ENCODE peak calls at places on chromosomes 16 and 17, in five cellular contexts. One of them, this sample, is unnamed.

GRCh38 chr16:56927471-56927870 is 4.5 kb upstream of the HERPUD1 start:
- DNase-seq in mucosa of descending colon: no peak
- DNase-seq in astrocyte of the cerebellum: no peak
- DNase-seq in IMR-90: no peak
- DNase-seq in BJ: no peak
- DNase-seq in this sample: no peak

GRCh38 chr16:27402964-27403600 is 1.1 kb downstream of the IL21R start:
- DNase-seq in astrocyte of the cerebellum: no peak
- DNase-seq in BJ: no peak
- DNase-seq in mucosa of descending colon: no peak
- DNase-seq in IMR-90: no peak
- DNase-seq in this sample: no peak

GRCh38 chr17:42190491-42191180 is 3.7 kb downstream of the GHDC start:
- DNase-seq in BJ: no peak
- DNase-seq in astrocyte of the cerebellum: no peak
- DNase-seq in IMR-90: no peak
- DNase-seq in mucosa of descending colon: no peak
- DNase-seq in this sample: no peak

GRCh38 chr16:9447195-9447551 is 355.7 kb downstream of the HAPSTR1 start:
- DNase-seq in BJ: no peak
- DNase-seq in mucosa of descending colon: no peak
- DNase-seq in IMR-90: no peak
- DNase-seq in astrocyte of the cerebellum: no peak
- DNase-seq in this sample: no peak

GRCh38 chr16:88690341-88691128 is 4.2 kb upstream of the SNAI3 start:
- DNase-seq in IMR-90: no peak
- DNase-seq in mucosa of descending colon: no peak
- DNase-seq in astrocyte of the cerebellum: no peak
- DNase-seq in BJ: no peak
- DNase-seq in this sample: no peak

GRCh38 chr17:74861554-74862107 is 1.9 kb upstream of the GRIN2C start:
- DNase-seq in BJ: no peak
- DNase-seq in astrocyte of the cerebellum: no peak
- DNase-seq in IMR-90: no peak
- DNase-seq in mucosa of descending colon: no peak
- DNase-seq in this sample: no peak

GRCh38 chr17:3843935-3844516 is 2.0 kb downstream of the NCBP3 start:
- DNase-seq in mucosa of descending colon: peak
- DNase-seq in astrocyte of the cerebellum: no peak
- DNase-seq in BJ: no peak
- DNase-seq in IMR-90: no peak
- DNase-seq in this sample: no peak

GRCh38 chr16:50133214-50133613 is 19.9 kb upstream of the TENT4B start:
- DNase-seq in BJ: no peak
- DNase-seq in astrocyte of the cerebellum: no peak
- DNase-seq in IMR-90: no peak
- DNase-seq in mucosa of descending colon: no peak
- DNase-seq in this sample: no peak

GRCh38 chr16:86680137-86680536 is 101.8 kb downstream of the FOXL1 start:
- DNase-seq in IMR-90: peak
- DNase-seq in mucosa of descending colon: no peak
- DNase-seq in BJ: peak
- DNase-seq in astrocyte of the cerebellum: peak
- DNase-seq in this sample: peak

GRCh38 chr16:21183995-21184394 is 25.5 kb downstream of the LDAF1 start:
- DNase-seq in mucosa of descending colon: no peak
- DNase-seq in astrocyte of the cerebellum: no peak
- DNase-seq in IMR-90: no peak
- DNase-seq in BJ: no peak
- DNase-seq in this sample: no peak

GRCh38 chr16:83329466-83329865 is 478.3 kb upstream of the HSBP1 start:
- DNase-seq in IMR-90: no peak
- DNase-seq in astrocyte of the cerebellum: no peak
- DNase-seq in mucosa of descending colon: no peak
- DNase-seq in BJ: no peak
- DNase-seq in this sample: no peak

GRCh38 chr16:83330251-83330650 is 477.5 kb upstream of the HSBP1 start:
- DNase-seq in astrocyte of the cerebellum: no peak
- DNase-seq in BJ: no peak
- DNase-seq in IMR-90: no peak
- DNase-seq in mucosa of descending colon: no peak
- DNase-seq in this sample: no peak

GRCh38 chr16:83328936-83329335 is 478.8 kb upstream of the HSBP1 start:
- DNase-seq in mucosa of descending colon: no peak
- DNase-seq in astrocyte of the cerebellum: no peak
- DNase-seq in IMR-90: no peak
- DNase-seq in BJ: no peak
- DNase-seq in this sample: no peak
- TF ChIP-seq CTCF in mucosa of descending colon: no peak
- TF ChIP-seq CTCF in astrocyte of the cerebellum: no peak
- TF ChIP-seq CTCF in IMR-90: no peak
- TF ChIP-seq CTCF in BJ: no peak
- TF ChIP-seq CTCF in this sample: no peak

GRCh38 chr16:29815793-29816693 is at the start of gene PAGR1:
- DNase-seq in IMR-90: peak
- DNase-seq in mucosa of descending colon: peak
- DNase-seq in astrocyte of the cerebellum: peak
- DNase-seq in BJ: peak
- DNase-seq in this sample: peak
- TF ChIP-seq CTCF in IMR-90: peak
- TF ChIP-seq CTCF in mucosa of descending colon: peak
- TF ChIP-seq CTCF in astrocyte of the cerebellum: peak
- TF ChIP-seq CTCF in BJ: peak
- TF ChIP-seq CTCF in this sample: peak

GRCh38 chr16:48681520-48681919 is 71.5 kb upstream of the N4BP1 start:
- DNase-seq in astrocyte of the cerebellum: no peak
- DNase-seq in mucosa of descending colon: no peak
- DNase-seq in IMR-90: no peak
- DNase-seq in BJ: no peak
- DNase-seq in this sample: no peak
- TF ChIP-seq CTCF in astrocyte of the cerebellum: no peak
- TF ChIP-seq CTCF in mucosa of descending colon: no peak
- TF ChIP-seq CTCF in IMR-90: no peak
- TF ChIP-seq CTCF in BJ: no peak
- TF ChIP-seq CTCF in this sample: no peak

DNA sequence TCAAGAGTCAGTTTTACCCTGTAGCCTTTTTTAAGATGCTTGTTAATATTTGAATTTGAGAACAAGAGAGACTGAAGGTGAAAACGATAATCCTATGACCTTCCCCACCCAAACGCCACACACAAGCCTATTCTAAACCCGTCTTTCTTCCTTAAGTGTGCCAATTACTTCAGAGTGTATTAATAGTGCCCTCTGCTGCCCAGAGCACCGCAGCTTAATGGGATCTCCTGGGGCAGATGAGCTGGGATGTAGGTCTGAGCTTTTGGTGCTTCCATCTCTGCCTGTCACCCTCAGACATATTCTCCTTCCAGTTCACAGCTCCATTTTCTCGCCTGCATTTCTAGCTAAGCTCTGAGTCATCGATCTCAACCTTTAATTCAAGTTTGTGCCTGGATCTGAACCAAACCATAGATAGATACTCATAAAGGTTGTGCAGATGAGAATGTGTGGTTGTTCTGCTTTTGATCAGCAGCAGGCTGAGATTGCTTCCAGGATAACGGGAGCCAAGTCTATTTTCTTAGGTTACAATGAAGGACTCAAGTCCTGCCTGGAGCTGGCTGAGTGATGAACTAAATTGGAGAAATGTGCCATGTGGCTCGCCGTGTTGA is 46.4 kb upstream of the CDH13 start:
- DNase-seq in mucosa of descending colon: peak
- DNase-seq in astrocyte of the cerebellum: peak
- DNase-seq in IMR-90: no peak
- DNase-seq in BJ: no peak
- DNase-seq in this sample: no peak
- TF ChIP-seq CTCF in mucosa of descending colon: no peak
- TF ChIP-seq CTCF in astrocyte of the cerebellum: peak
- TF ChIP-seq CTCF in IMR-90: peak
- TF ChIP-seq CTCF in BJ: peak
- TF ChIP-seq CTCF in this sample: no peak

GRCh38 chr16:2194852-2195315 is 1.5 kb downstream of the CASKIN1 start:
- DNase-seq in astrocyte of the cerebellum: no peak
- DNase-seq in mucosa of descending colon: peak
- DNase-seq in IMR-90: peak
- DNase-seq in BJ: no peak
- DNase-seq in this sample: no peak
- TF ChIP-seq CTCF in astrocyte of the cerebellum: peak
- TF ChIP-seq CTCF in mucosa of descending colon: no peak
- TF ChIP-seq CTCF in IMR-90: peak
- TF ChIP-seq CTCF in BJ: peak
- TF ChIP-seq CTCF in this sample: peak

GRCh38 chr16:78444-79145 is 570 bp downstream of the MPG start:
- DNase-seq in mucosa of descending colon: no peak
- DNase-seq in astrocyte of the cerebellum: no peak
- DNase-seq in IMR-90: peak
- DNase-seq in BJ: no peak
- DNase-seq in this sample: no peak

GRCh38 chr16:77273-77806 is 685 bp upstream of the MPG start:
- DNase-seq in mucosa of descending colon: peak
- DNase-seq in IMR-90: peak
- DNase-seq in BJ: no peak
- DNase-seq in astrocyte of the cerebellum: no peak
- DNase-seq in this sample: no peak

GRCh38 chr16:76535-77272 is 1.3 kb upstream of the MPG start:
- DNase-seq in astrocyte of the cerebellum: no peak
- DNase-seq in IMR-90: peak
- DNase-seq in BJ: no peak
- DNase-seq in mucosa of descending colon: peak
- DNase-seq in this sample: no peak

GRCh38 chr16:79146-80054 is 1.4 kb downstream of the MPG start:
- DNase-seq in IMR-90: peak
- DNase-seq in astrocyte of the cerebellum: no peak
- DNase-seq in BJ: no peak
- DNase-seq in mucosa of descending colon: no peak
- DNase-seq in this sample: no peak

GRCh38 chr16:77807-78443 is at the start of gene MPG:
- DNase-seq in astrocyte of the cerebellum: no peak
- DNase-seq in BJ: no peak
- DNase-seq in mucosa of descending colon: peak
- DNase-seq in IMR-90: peak
- DNase-seq in this sample: no peak
- TF ChIP-seq CTCF in astrocyte of the cerebellum: no peak
- TF ChIP-seq CTCF in BJ: no peak
- TF ChIP-seq CTCF in mucosa of descending colon: no peak
- TF ChIP-seq CTCF in IMR-90: no peak
- TF ChIP-seq CTCF in this sample: no peak

GRCh38 chr17:55772086-55772485 is 21.2 kb downstream of the PCTP start:
- DNase-seq in astrocyte of the cerebellum: no peak
- DNase-seq in IMR-90: no peak
- DNase-seq in mucosa of descending colon: no peak
- DNase-seq in BJ: no peak
- DNase-seq in this sample: no peak
- TF ChIP-seq CTCF in astrocyte of the cerebellum: no peak
- TF ChIP-seq CTCF in IMR-90: no peak
- TF ChIP-seq CTCF in mucosa of descending colon: no peak
- TF ChIP-seq CTCF in BJ: no peak
- TF ChIP-seq CTCF in this sample: no peak

DNA sequence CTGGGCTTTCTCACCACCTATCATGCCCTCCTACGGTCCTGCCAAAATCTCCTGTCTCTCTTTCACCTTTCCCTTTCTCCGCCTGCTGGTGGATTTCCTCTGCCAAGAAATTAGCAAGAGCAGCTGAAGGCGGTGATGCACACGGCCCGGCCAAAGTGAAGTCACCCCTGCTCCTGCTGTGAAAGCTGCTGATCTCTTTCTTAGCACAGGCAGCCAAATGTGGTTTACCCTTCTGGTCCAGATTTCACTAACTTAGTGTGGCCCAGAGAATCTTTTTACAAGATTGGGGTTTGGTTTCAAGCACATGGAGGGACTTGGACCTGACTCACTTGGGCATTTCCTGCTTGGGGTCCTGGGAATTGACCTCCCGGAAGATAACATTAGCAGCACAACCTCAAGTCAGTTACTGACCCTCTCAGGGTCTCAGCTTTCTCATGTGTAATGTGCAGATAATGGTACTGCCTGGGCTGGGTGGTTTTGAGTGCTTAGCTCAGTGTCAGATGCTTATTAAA is 155.7 kb downstream of the SOCS1 start:
- DNase-seq in BJ: peak
- DNase-seq in astrocyte of the cerebellum: peak
- DNase-seq in mucosa of descending colon: peak
- DNase-seq in IMR-90: peak
- DNase-seq in this sample: no peak
- TF ChIP-seq CTCF in BJ: peak
- TF ChIP-seq CTCF in astrocyte of the cerebellum: peak
- TF ChIP-seq CTCF in mucosa of descending colon: no peak
- TF ChIP-seq CTCF in IMR-90: peak
- TF ChIP-seq CTCF in this sample: peak

This sample was measured in AG04449.